ENCODE peak calls at places on chromosomes 16 and 17, in six cellular contexts. U, D, O, M, L and S are unnamed samples.

GRCh38 chr16:58727028-58727781 is 6.9 kb downstream of the GOT2 start:
- DNase-seq in O (no peak), L (no peak), D (no peak), U (no peak), M (no peak), S (no peak)

GRCh38 chr16:1158456-1159324 is 5.8 kb downstream of the CACNA1H start:
- DNase-seq in M (no peak), U (no peak), D (no peak), L (no peak), O (peak), S (no peak)

GRCh38 chr17:79033046-79033616 is 9.2 kb downstream of the C1QTNF1 start:
- DNase-seq in U (no peak), O (no peak), M (no peak), D (no peak), L (no peak), S (no peak)

GRCh38 chr17:14372905-14373559 is 72.2 kb downstream of the HS3ST3B1 start:
- DNase-seq in D (no peak), M (no peak), L (no peak), O (no peak), U (peak), S (no peak)

GRCh38 chr17:48484256-48484655 is 46.6 kb downstream of the HOXB1 start:
- DNase-seq in M (no peak), U (no peak), D (peak), L (no peak), O (peak), S (no peak)

GRCh38 chr16:63921737-63922136 is 1200.1 kb downstream of the CDH11 start:
- DNase-seq in U (no peak), M (no peak), O (no peak), L (no peak), D (no peak), S (no peak)

GRCh38 chr17:33983824-33984574 is 271.1 kb upstream of the CCL2 start:
- DNase-seq in L (no peak), O (no peak), D (no peak), U (no peak), M (no peak), S (no peak)

GRCh38 chr17:82736511-82737185 is 1.2 kb downstream of the FN3K start:
- DNase-seq in L (no peak), D (no peak), U (no peak), M (no peak), O (no peak), S (no peak)

GRCh38 chr17:36722121-36722902 is 120.9 kb downstream of the MRM1 start:
- DNase-seq in L (peak), U (peak), D (peak), M (no peak), O (peak), S (peak)

GRCh38 chr16:50310308-50311133 is 44.2 kb downstream of the ADCY7 start:
- DNase-seq in M (no peak), D (no peak), O (no peak), L (no peak), U (no peak), S (no peak)

GRCh38 chr17:3796822-3797170 is 4.2 kb downstream of the ITGAE start:
- DNase-seq in M (no peak), L (peak), O (no peak), D (no peak), U (no peak), S (no peak)

GRCh38 chr17:13759936-13760335 is 158.2 kb upstream of the HS3ST3A1 start:
- DNase-seq in L (no peak), U (no peak), O (no peak), D (peak), M (no peak), S (no peak)

GRCh38 chr16:1206786-1207185 is 18.3 kb downstream of the TPSG1 start:
- DNase-seq in U (no peak), M (no peak), L (no peak), O (no peak), D (no peak), S (no peak)

GRCh38 chr17:77609553-77610517 is 348.7 kb upstream of the TNRC6C start:
- DNase-seq in L (peak), U (no peak), D (no peak), M (no peak), O (no peak), S (peak)

GRCh38 chr16:83974475-83974874 is 6.4 kb downstream of the NECAB2 start:
- DNase-seq in O (no peak), U (no peak), M (no peak), D (no peak), L (no peak), S (no peak)

GRCh38 chr16:55465077-55465896 is 13.7 kb upstream of the MMP2 start:
- DNase-seq in M (peak), O (peak), U (peak), D (peak), L (peak), S (peak)

GRCh38 chr16:27628216-27628945 is 78.4 kb downstream of the KATNIP start:
- DNase-seq in O (no peak), U (peak), L (peak), D (no peak), M (no peak), S (no peak)

GRCh38 chr16:85625053-85625452 is 11.9 kb downstream of the GSE1 start:
- DNase-seq in L (no peak), D (no peak), O (no peak), U (no peak), M (no peak), S (no peak)

GRCh38 chr16:78770353-78771091 is 671.1 kb downstream of the WWOX start:
- DNase-seq in D (peak), U (peak), O (no peak), M (peak), L (peak), S (peak)

GRCh38 chr17:38881600-38882191 is 11.8 kb downstream of the LASP1 start:
- DNase-seq in O (peak), D (no peak), U (peak), M (peak), L (no peak), S (peak)

GRCh38 chr17:43754947-43755346 is 3.6 kb downstream of the SOST start:
- DNase-seq in L (no peak), O (no peak), M (no peak), U (no peak), D (no peak), S (no peak)
- H3K4me2 ChIP-seq in L (no peak), O (no peak), M (no peak), U (peak), D (peak), S (no peak)

GRCh38 chr17:7046127-7046724 is 2.3 kb upstream of the SLC16A11 start:
- DNase-seq in U (peak), O (no peak), D (peak), M (no peak), L (no peak), S (no peak)
- H3K4me2 ChIP-seq in U (peak), O (peak), D (peak), M (peak), L (peak), S (peak)

DNA sequence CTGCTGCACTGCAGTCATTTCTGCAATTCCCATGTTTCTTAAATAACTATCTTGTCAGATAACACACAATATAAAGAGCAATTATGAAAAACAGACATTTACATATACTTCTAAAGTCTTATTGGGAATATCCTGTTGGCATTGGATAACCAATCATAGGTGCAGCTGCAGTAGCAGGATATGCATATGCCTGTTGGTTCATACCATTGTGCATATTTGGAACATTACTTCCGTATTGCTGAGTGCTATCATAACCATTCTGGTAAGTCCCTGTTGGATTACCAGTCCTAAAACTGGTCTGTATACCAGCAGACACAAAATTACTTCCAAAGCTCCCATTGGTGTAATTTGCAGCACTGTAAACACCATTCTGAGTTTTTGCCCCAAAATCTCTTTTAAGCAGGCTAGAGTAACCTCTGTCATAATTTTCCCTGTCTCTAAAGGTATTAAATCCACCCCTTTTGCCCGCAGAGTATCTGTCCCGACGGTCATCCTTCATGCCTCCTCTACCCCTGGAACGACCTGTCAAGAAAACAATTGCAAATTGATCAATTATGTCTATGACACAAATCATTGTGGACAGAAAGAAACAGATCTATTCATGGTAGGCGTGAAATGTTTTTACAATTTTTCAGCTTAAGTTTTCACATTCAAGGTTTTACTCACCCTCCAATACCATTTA is 3.1 kb upstream of the POLG2 start:
- DNase-seq in D (peak), O (peak), U (no peak), M (peak), L (no peak), S (peak)
- H3K4me2 ChIP-seq in D (peak), O (no peak), U (no peak), M (no peak), L (peak), S (peak)

DNA sequence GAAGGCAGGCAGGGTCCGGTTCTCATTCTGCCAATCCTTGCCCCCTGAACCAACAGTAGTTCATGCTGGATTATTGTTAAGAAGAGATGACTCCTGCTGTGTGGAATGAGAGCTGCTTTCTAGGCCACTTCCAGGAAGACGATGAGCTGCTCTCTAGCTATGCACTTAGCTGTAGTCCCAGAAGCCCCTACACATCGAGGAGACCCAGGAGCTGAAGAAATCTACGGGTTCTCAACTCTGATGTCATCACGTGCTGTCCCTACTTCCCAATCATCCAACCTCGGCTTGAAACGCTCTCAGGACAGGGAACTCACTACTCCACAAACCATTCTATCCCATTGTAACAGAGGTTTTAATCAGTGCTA is 29.0 kb upstream of the EMP2 start:
- DNase-seq in O (peak), M (no peak), U (no peak), L (no peak), D (peak), S (no peak)
- H3K4me2 ChIP-seq in O (peak), M (no peak), U (no peak), L (no peak), D (no peak), S (no peak)

GRCh38 chr17:16286009-16286946 is 67.0 kb downstream of the CENPV start:
- DNase-seq in M (peak), L (peak), U (peak), O (peak), D (peak), S (peak)

GRCh38 chr17:16281351-16281750 is 64.3 kb downstream of the PIGL start:
- DNase-seq in O (peak), D (peak), L (no peak), M (no peak), U (no peak), S (no peak)

GRCh38 chr17:16283705-16284104 is 66.7 kb downstream of the PIGL start:
- DNase-seq in D (peak), O (peak), L (no peak), U (no peak), M (peak), S (no peak)

GRCh38 chr17:16285646-16286008 is 67.6 kb downstream of the CENPV start:
- DNase-seq in M (no peak), L (no peak), O (no peak), D (no peak), U (no peak), S (no peak)

DNA sequence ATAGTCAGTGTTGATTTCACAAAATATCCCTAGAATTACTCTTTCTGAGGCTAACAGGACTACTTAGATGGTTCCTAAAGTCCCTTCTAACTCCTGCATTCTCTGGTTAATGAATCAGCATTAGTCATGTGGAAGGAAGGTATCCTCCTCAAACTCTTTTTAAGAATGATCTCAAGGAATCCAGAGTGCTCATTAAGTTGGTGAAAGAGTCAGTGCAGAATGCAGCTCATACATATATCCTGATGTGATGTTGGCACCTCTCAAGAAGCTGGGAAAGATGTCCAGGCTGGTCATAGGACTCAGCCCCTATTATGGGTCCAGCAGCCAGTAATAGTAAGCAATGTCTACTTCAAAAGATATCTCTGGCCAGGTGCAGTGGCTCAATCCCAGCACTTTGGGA is 65.5 kb downstream of the PIGL start:
- DNase-seq in L (no peak), M (peak), O (peak), D (peak), U (no peak), S (no peak)
- H3K4me2 ChIP-seq in L (no peak), M (peak), O (no peak), D (peak), U (no peak), S (no peak)